ENCODE peak calls at places on chromosomes 4 and X, in six cellular contexts. One of them, this sample, is unnamed.

GRCh38 chrX:115311666-115312065 is 22.2 kb downstream of the LUZP4 start:
- DNase-seq in GM23248: no peak
- DNase-seq in neural progenitor cell: peak; percentile 88
- DNase-seq in GM23338: peak; percentile 66
- DNase-seq in PC-3: no peak
- DNase-seq in SK-N-SH: peak; percentile 15
- DNase-seq in this sample: no peak

GRCh38 chr4:1204286-1204827 is 32.0 kb upstream of the SPON2 start:
- DNase-seq in GM23248: no peak
- DNase-seq in neural progenitor cell: no peak
- DNase-seq in GM23338: no peak
- DNase-seq in PC-3: no peak
- DNase-seq in SK-N-SH: peak; percentile 27
- DNase-seq in this sample: no peak

GRCh38 chr4:154348657-154349056 is 142.9 kb downstream of the DCHS2 start:
- DNase-seq in GM23248: no peak
- DNase-seq in neural progenitor cell: no peak
- DNase-seq in GM23338: peak; percentile 44
- DNase-seq in PC-3: no peak
- DNase-seq in SK-N-SH: no peak
- DNase-seq in this sample: no peak

GRCh38 chr4:152585036-152585439 is 49.1 kb upstream of the FBXW7 start:
- DNase-seq in GM23248: no peak
- DNase-seq in neural progenitor cell: no peak
- DNase-seq in GM23338: no peak
- DNase-seq in PC-3: no peak
- DNase-seq in SK-N-SH: no peak
- DNase-seq in this sample: peak; percentile 76

GRCh38 chr4:138938371-138938699 is 77.2 kb upstream of the NOCT start:
- DNase-seq in GM23248: peak; percentile 63
- DNase-seq in neural progenitor cell: peak; percentile 54
- DNase-seq in GM23338: peak; percentile 71
- DNase-seq in PC-3: peak; percentile 55
- DNase-seq in SK-N-SH: peak; percentile 42
- DNase-seq in this sample: peak; percentile 42

GRCh38 chr4:53313510-53313909 is 52.4 kb downstream of the SCFD2 start:
- DNase-seq in GM23248: no peak
- DNase-seq in neural progenitor cell: peak; percentile 69
- DNase-seq in GM23338: peak; percentile 74
- DNase-seq in PC-3: peak; percentile 53
- DNase-seq in SK-N-SH: peak; percentile 19
- DNase-seq in this sample: no peak

GRCh38 chrX:96707829-96708228 is 23.2 kb downstream of the DIAPH2 start:
- DNase-seq in GM23248: no peak
- DNase-seq in neural progenitor cell: no peak
- DNase-seq in GM23338: no peak
- DNase-seq in PC-3: no peak
- DNase-seq in SK-N-SH: no peak
- DNase-seq in this sample: no peak

GRCh38 chr4:106264331-106264728 is 51.7 kb downstream of the TBCK start:
- DNase-seq in GM23248: no peak
- DNase-seq in neural progenitor cell: no peak
- DNase-seq in GM23338: no peak
- DNase-seq in PC-3: no peak
- DNase-seq in SK-N-SH: no peak
- DNase-seq in this sample: no peak

GRCh38 chr4:39698424-39699009 is 581 bp downstream of the UBE2K start:
- DNase-seq in GM23248: peak; percentile 61
- DNase-seq in neural progenitor cell: peak; percentile 77
- DNase-seq in GM23338: peak; percentile 87
- DNase-seq in PC-3: peak; percentile 27
- DNase-seq in SK-N-SH: peak; percentile 74
- DNase-seq in this sample: peak; percentile 21

GRCh38 chr4:181289203-181289602 is 954.0 kb upstream of the TENM3 start:
- DNase-seq in GM23248: no peak
- DNase-seq in neural progenitor cell: peak; percentile 7
- DNase-seq in GM23338: no peak
- DNase-seq in PC-3: no peak
- DNase-seq in SK-N-SH: no peak
- DNase-seq in this sample: no peak

GRCh38 chrX:112636951-112637541 is 42.7 kb downstream of the LHFPL1 start:
- DNase-seq in GM23248: peak; percentile 80
- DNase-seq in neural progenitor cell: no peak
- DNase-seq in GM23338: no peak
- DNase-seq in PC-3: no peak
- DNase-seq in SK-N-SH: no peak
- DNase-seq in this sample: no peak

GRCh38 chr4:4407299-4408131 is 20.6 kb downstream of the NSG1 start:
- DNase-seq in GM23248: no peak
- DNase-seq in neural progenitor cell: no peak
- DNase-seq in GM23338: no peak
- DNase-seq in PC-3: no peak
- DNase-seq in SK-N-SH: no peak
- DNase-seq in this sample: no peak

GRCh38 chr4:173243321-173243720 is 74.7 kb downstream of the GALNT7 start:
- DNase-seq in GM23248: peak; percentile 85
- DNase-seq in neural progenitor cell: no peak
- DNase-seq in GM23338: no peak
- DNase-seq in PC-3: peak; percentile 80
- DNase-seq in SK-N-SH: no peak
- DNase-seq in this sample: no peak

GRCh38 chr4:107050525-107051135 is 14.5 kb upstream of the DKK2 start:
- DNase-seq in GM23248: peak; percentile 44
- DNase-seq in neural progenitor cell: peak; percentile 15
- DNase-seq in GM23338: peak; percentile 43
- DNase-seq in PC-3: peak; percentile 21
- DNase-seq in SK-N-SH: no peak
- DNase-seq in this sample: peak; percentile 27

GRCh38 chr4:124903995-124904722 is 191.6 kb upstream of the ANKRD50 start:
- DNase-seq in GM23248: peak; percentile 66
- DNase-seq in neural progenitor cell: peak; percentile 5
- DNase-seq in GM23338: peak; percentile 29
- DNase-seq in PC-3: peak; percentile 71
- DNase-seq in SK-N-SH: no peak
- DNase-seq in this sample: no peak

GRCh38 chrX:16039363-16039762 is 84.0 kb upstream of the GRPR start:
- DNase-seq in GM23248: no peak
- DNase-seq in neural progenitor cell: no peak
- DNase-seq in GM23338: no peak
- DNase-seq in PC-3: no peak
- DNase-seq in SK-N-SH: no peak
- DNase-seq in this sample: no peak

GRCh38 chrX:148047216-148047615 is 66.1 kb downstream of the FMR1NB start:
- DNase-seq in GM23248: no peak
- DNase-seq in neural progenitor cell: no peak
- DNase-seq in GM23338: no peak
- DNase-seq in PC-3: no peak
- DNase-seq in SK-N-SH: no peak
- DNase-seq in this sample: no peak

GRCh38 chrX:9911479-9911878 is 55.7 kb upstream of the CLDN34 start:
- DNase-seq in GM23248: peak; percentile 51
- DNase-seq in neural progenitor cell: no peak
- DNase-seq in GM23338: no peak
- DNase-seq in PC-3: peak; percentile 80
- DNase-seq in SK-N-SH: no peak
- DNase-seq in this sample: no peak

GRCh38 chr4:141455651-141456050 is 180.7 kb upstream of the IL15 start:
- DNase-seq in GM23248: peak; percentile 43
- DNase-seq in neural progenitor cell: no peak
- DNase-seq in GM23338: no peak
- DNase-seq in PC-3: no peak
- DNase-seq in SK-N-SH: no peak
- DNase-seq in this sample: no peak

GRCh38 chr4:41442818-41443217 is 95.1 kb upstream of the LIMCH1 start:
- DNase-seq in GM23248: no peak
- DNase-seq in neural progenitor cell: no peak
- DNase-seq in GM23338: no peak
- DNase-seq in PC-3: peak; percentile 55
- DNase-seq in SK-N-SH: no peak
- DNase-seq in this sample: no peak

GRCh38 chr4:123418486-123418931 is 21.9 kb downstream of the SPRY1 start:
- DNase-seq in GM23248: peak; percentile 90
- DNase-seq in neural progenitor cell: peak; percentile 92
- DNase-seq in GM23338: peak; percentile 93
- DNase-seq in PC-3: peak; percentile 88
- DNase-seq in SK-N-SH: no peak
- DNase-seq in this sample: peak; percentile 94

GRCh38 chr4:26426892-26427291 is 63.4 kb downstream of the CCKAR start:
- DNase-seq in GM23248: no peak
- DNase-seq in neural progenitor cell: no peak
- DNase-seq in GM23338: no peak
- DNase-seq in PC-3: no peak
- DNase-seq in SK-N-SH: no peak
- DNase-seq in this sample: no peak

GRCh38 chr4:26424838-26425237 is 65.4 kb downstream of the CCKAR start:
- DNase-seq in GM23248: peak; percentile 21
- DNase-seq in neural progenitor cell: no peak
- DNase-seq in GM23338: no peak
- DNase-seq in PC-3: no peak
- DNase-seq in SK-N-SH: no peak
- DNase-seq in this sample: no peak

GRCh38 chr4:26420903-26421302 is 69.4 kb downstream of the CCKAR start:
- DNase-seq in GM23248: peak; percentile 29
- DNase-seq in neural progenitor cell: no peak
- DNase-seq in GM23338: no peak
- DNase-seq in PC-3: no peak
- DNase-seq in SK-N-SH: no peak
- DNase-seq in this sample: no peak

GRCh38 chr4:26424143-26424542 is 66.1 kb downstream of the CCKAR start:
- DNase-seq in GM23248: no peak
- DNase-seq in neural progenitor cell: no peak
- DNase-seq in GM23338: no peak
- DNase-seq in PC-3: no peak
- DNase-seq in SK-N-SH: no peak
- DNase-seq in this sample: no peak

DNA sequence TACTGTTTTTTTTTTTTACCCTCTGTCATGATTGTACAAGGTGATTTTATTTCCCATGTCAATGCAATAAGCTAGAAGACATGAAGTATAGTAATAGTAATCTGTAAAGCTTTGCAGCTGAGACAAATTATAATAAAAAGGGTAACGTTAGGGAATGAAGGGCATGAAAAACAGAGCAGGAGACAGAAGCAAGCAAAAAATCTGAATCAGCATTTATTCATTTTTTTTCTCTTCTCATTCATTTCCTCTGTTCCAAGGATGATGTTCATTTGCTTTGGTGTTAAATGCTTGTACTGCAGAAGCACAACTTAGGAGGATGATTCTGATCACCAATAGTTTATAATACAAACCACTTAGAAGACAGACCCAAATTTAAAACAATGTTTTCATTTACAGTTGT is 64.3 kb downstream of the CCKAR start:
- DNase-seq in GM23248: no peak
- DNase-seq in neural progenitor cell: no peak
- DNase-seq in GM23338: no peak
- DNase-seq in PC-3: no peak
- DNase-seq in SK-N-SH: no peak
- DNase-seq in this sample: no peak
- TF ChIP-seq EZH2phosphoT487 in GM23248: no peak
- TF ChIP-seq EZH2phosphoT487 in neural progenitor cell: no peak
- TF ChIP-seq EZH2phosphoT487 in GM23338: no peak
- TF ChIP-seq EZH2phosphoT487 in PC-3: no peak
- TF ChIP-seq EZH2phosphoT487 in SK-N-SH: no peak
- TF ChIP-seq EZH2phosphoT487 in this sample: no peak

GRCh38 chr4:155960522-155960921 is 6.9 kb upstream of the CTSO start:
- DNase-seq in GM23248: peak; percentile 85
- DNase-seq in neural progenitor cell: no peak
- DNase-seq in GM23338: no peak
- DNase-seq in PC-3: peak; percentile 16
- DNase-seq in SK-N-SH: no peak
- DNase-seq in this sample: no peak
- H3K27ac ChIP-seq in GM23248: peak overlapping the region; percentile 24
- H3K27ac ChIP-seq in neural progenitor cell: no peak overlapping the region
- H3K27ac ChIP-seq in GM23338: no peak overlapping the region
- H3K27ac ChIP-seq in PC-3: peak overlapping the region; percentile 66
- H3K27ac ChIP-seq in SK-N-SH: no peak overlapping the region
- H3K27ac ChIP-seq in this sample: no peak overlapping the region

DNA sequence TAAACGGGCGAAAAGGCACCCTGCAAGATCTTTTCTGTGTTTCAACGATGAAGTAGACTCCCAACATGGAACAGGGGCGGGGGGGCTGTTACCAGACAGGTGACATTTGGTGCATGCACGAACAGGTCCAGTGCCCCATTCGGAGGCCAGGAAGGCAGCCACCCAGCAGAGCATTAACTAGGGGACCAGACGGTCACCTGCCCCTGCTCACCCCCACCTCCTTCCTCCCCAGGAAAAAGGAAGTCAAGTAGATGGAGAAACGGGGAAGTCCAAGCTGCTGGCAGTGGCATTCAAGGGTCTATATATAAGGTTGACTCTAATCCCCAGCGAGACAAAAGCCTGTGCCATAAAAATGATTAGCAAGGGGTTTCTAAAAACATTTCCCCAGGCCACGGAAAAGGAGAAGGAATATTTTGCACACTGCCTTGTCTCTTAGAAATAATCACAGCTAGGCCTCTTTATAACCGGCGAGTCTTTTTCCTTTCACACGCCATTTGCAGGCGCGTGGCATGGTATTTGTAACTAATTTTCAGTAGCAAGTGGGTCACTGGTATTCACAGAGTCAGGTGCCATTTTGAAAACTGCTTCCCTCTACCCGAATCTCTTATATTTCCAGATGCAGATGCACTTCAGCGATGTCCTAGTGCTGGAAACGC is 1.2 kb upstream of the TMSB4X start:
- DNase-seq in GM23248: no peak
- DNase-seq in neural progenitor cell: peak; percentile 5
- DNase-seq in GM23338: no peak
- DNase-seq in PC-3: no peak
- DNase-seq in SK-N-SH: no peak
- DNase-seq in this sample: no peak
- H3F3A ChIP-seq in GM23248: peaks cover 24% of the 10 kb centered on the region
- H3F3A ChIP-seq in neural progenitor cell: peaks cover 45% of the 10 kb centered on the region
- H3F3A ChIP-seq in GM23338: no peaks in the 10 kb centered on the region
- H3F3A ChIP-seq in PC-3: peaks cover 10% of the 10 kb centered on the region
- H3F3A ChIP-seq in SK-N-SH: peaks cover 55% of the 10 kb centered on the region
- H3F3A ChIP-seq in this sample: peaks cover 19% of the 10 kb centered on the region

DNA sequence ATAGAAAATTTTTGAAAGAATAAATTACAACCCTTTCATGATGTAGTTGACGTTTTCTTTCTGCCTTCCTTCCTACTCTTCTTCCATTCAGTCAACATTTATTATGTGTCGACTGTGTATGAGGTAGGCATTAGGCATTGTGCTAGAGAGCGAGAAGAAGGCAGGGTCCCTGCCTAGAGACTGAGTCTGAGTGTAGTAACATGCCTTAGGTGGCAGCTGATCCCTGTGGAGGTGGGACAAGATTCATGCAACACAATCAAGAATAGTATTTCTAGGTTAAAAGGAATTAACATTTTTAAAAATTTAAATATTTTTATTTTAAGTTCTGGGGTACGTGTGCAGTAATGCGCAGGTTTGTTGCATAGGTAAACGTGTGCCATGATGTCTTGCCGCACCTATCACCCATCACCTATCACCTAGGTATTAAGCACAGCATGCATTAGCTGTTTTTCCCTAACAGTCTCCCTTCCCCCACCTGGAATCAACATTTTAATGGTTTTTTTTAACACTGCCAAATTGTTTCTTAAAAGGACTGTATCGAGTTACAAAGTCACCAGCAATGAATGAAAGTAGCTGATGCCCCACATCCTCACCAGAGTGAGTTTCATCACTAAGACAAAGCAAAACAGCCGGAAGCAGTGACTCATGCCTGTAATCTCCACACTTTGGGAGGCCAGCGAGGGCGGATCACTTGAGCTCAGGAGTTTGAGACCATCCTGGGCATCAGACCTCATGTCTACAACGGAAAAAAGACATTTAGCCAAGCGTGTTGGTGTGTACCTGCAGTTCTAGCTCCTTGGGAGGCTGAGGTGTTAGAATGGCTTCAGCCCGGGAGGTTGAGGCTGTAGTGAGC is 84.0 kb downstream of the WWC2 start:
- DNase-seq in GM23248: peak; percentile 92
- DNase-seq in neural progenitor cell: peak; percentile 84
- DNase-seq in GM23338: peak; percentile 97
- DNase-seq in PC-3: peak; percentile 64
- DNase-seq in SK-N-SH: no peak
- DNase-seq in this sample: peak; percentile 62
- TF ChIP-seq EZH2phosphoT487 in GM23248: no peak
- TF ChIP-seq EZH2phosphoT487 in neural progenitor cell: peak; percentile 55
- TF ChIP-seq EZH2phosphoT487 in GM23338: no peak
- TF ChIP-seq EZH2phosphoT487 in PC-3: no peak
- TF ChIP-seq EZH2phosphoT487 in SK-N-SH: no peak
- TF ChIP-seq EZH2phosphoT487 in this sample: no peak